ENCODE peak calls at places on chromosomes 5 and 9, in seven cellular contexts. N, U, J, O, D, M and W are unnamed samples.

GRCh38 chr9:126752376-126752775 is 52.5 kb upstream of the ZBTB43 start:
- DNase-seq in N (no peak), U (no peak), J (no peak), O (no peak), D (no peak), M (no peak), W (no peak)

GRCh38 chr5:146878471-146879172 is at the start of gene PPP2R2B:
- DNase-seq in N (peak), U (peak), J (no peak), O (peak), D (no peak), M (peak), W (no peak)

GRCh38 chr5:123755587-123756324 is 243.8 kb downstream of the CSNK1G3 start:
- DNase-seq in N (peak), U (no peak), J (no peak), O (no peak), D (no peak), M (no peak), W (peak)

GRCh38 chr5:78908173-78908901 is 76.8 kb downstream of the ARSB start:
- DNase-seq in N (peak), U (peak), J (no peak), O (no peak), D (no peak), M (peak), W (peak)

GRCh38 chr5:96601811-96602244 is 60.3 kb upstream of the CAST start:
- DNase-seq in N (peak), U (peak), J (no peak), O (peak), D (no peak), M (no peak), W (peak)

GRCh38 chr5:134090482-134090881 is 24.0 kb upstream of the TCF7 start:
- DNase-seq in N (no peak), U (no peak), J (no peak), O (peak), D (no peak), M (no peak), W (no peak)

GRCh38 chr5:141691286-141691866 is 9.3 kb upstream of the ARAP3 start:
- DNase-seq in N (no peak), U (no peak), J (no peak), O (no peak), D (no peak), M (no peak), W (no peak)

GRCh38 chr5:137304227-137304874 is 194.8 kb downstream of the SPOCK1 start:
- DNase-seq in N (no peak), U (no peak), J (no peak), O (no peak), D (no peak), M (no peak), W (no peak)

GRCh38 chr5:137342764-137343163 is 156.4 kb downstream of the SPOCK1 start:
- DNase-seq in N (peak), U (no peak), J (no peak), O (no peak), D (no peak), M (no peak), W (no peak)

GRCh38 chr9:38362912-38363588 is 29.5 kb upstream of the ALDH1B1 start:
- DNase-seq in N (peak), U (peak), J (peak), O (no peak), D (peak), M (no peak), W (peak)

GRCh38 chr5:171827162-171827561 is 41.5 kb downstream of the SMIM23 start:
- DNase-seq in N (no peak), U (no peak), J (no peak), O (no peak), D (no peak), M (no peak), W (no peak)

GRCh38 chr9:111356567-111357244 is 26.7 kb upstream of the OR2K2 start:
- DNase-seq in N (peak), U (no peak), J (no peak), O (no peak), D (no peak), M (no peak), W (peak)

GRCh38 chr9:108562176-108562575 is 293.6 kb downstream of the ACTL7B start:
- DNase-seq in N (no peak), U (no peak), J (no peak), O (no peak), D (no peak), M (no peak), W (no peak)

GRCh38 chr9:20788526-20789421 is 104.7 kb downstream of the FOCAD start:
- DNase-seq in N (no peak), U (no peak), J (no peak), O (no peak), D (no peak), M (no peak), W (no peak)

GRCh38 chr9:35562895-35563746 is 41.9 kb upstream of the TESK1 start:
- DNase-seq in N (no peak), U (no peak), J (no peak), O (no peak), D (no peak), M (no peak), W (no peak)

GRCh38 chr5:89236900-89237299 is 353.9 kb upstream of the MEF2C start:
- DNase-seq in N (no peak), U (no peak), J (no peak), O (no peak), D (no peak), M (no peak), W (peak)

GRCh38 chr5:113047234-113047633 is 70.6 kb downstream of the DCP2 start:
- DNase-seq in N (peak), U (no peak), J (no peak), O (no peak), D (peak), M (no peak), W (no peak)

GRCh38 chr9:23774266-23774665 is 51.8 kb downstream of the ELAVL2 start:
- DNase-seq in N (peak), U (no peak), J (no peak), O (no peak), D (no peak), M (no peak), W (no peak)

GRCh38 chr9:114720296-114720695 is 38.3 kb upstream of the TEX48 start:
- DNase-seq in N (peak), U (no peak), J (no peak), O (no peak), D (no peak), M (no peak), W (peak)

GRCh38 chr9:86488345-86488744 is 134.1 kb upstream of the TUT7 start:
- DNase-seq in N (no peak), U (no peak), J (no peak), O (no peak), D (no peak), M (no peak), W (no peak)

GRCh38 chr5:178465861-178466288 is 124.3 kb downstream of the COL23A1 start:
- DNase-seq in N (no peak), U (no peak), J (no peak), O (no peak), D (no peak), M (no peak), W (no peak)

GRCh38 chr5:82277987-82278710 is at the start of gene RPS23:
- DNase-seq in N (peak), U (peak), J (peak), O (peak), D (peak), M (peak), W (peak)

GRCh38 chr9:109255394-109255793 is 65.5 kb downstream of the EPB41L4B start:
- DNase-seq in N (no peak), U (no peak), J (no peak), O (no peak), D (no peak), M (no peak), W (no peak)

GRCh38 chr5:55850839-55851674 is at the start of gene IL31RA:
- DNase-seq in N (peak), U (no peak), J (no peak), O (no peak), D (no peak), M (no peak), W (peak)

GRCh38 chr5:153483482-153483881 is 7.0 kb upstream of the GRIA1 start:
- DNase-seq in N (no peak), U (no peak), J (no peak), O (no peak), D (no peak), M (no peak), W (no peak)

GRCh38 chr9:13688990-13689600 is 409.6 kb upstream of the MPDZ start:
- DNase-seq in N (no peak), U (no peak), J (no peak), O (no peak), D (no peak), M (no peak), W (peak)

GRCh38 chr5:86757824-86758223 is 140.1 kb downstream of the COX7C start:
- DNase-seq in N (peak), U (no peak), J (no peak), O (no peak), D (no peak), M (no peak), W (no peak)